ENCODE peak calls at places on chromosomes 5 and 9, in seven cellular contexts. U is right atrium auricular region, D is pancreas, M is ovary, J is A673, L is left ventricle myocardium inferior, X is fibroblast of lung. W is an unnamed sample.

GRCh38 chr5:146877178-146877681 is 1.3 kb downstream of the PPP2R2B start:
- DNase-seq in L (no peak), J (no peak), U (no peak), D (no peak), M (no peak), X (no peak), W (no peak)

GRCh38 chr5:65446682-65447081 is 35.0 kb downstream of the ADAMTS6 start:
- DNase-seq in X (no peak), J (no peak), D (no peak), M (no peak), U (no peak), L (no peak), W (no peak)

GRCh38 chr9:5608298-5609254 is 20.3 kb upstream of the RIC1 start:
- DNase-seq in D (no peak), X (peak; percentile 11), M (no peak), J (no peak), L (no peak), U (no peak), W (no peak)

GRCh38 chr5:124301850-124302249 is 444.6 kb downstream of the ZNF608 start:
- DNase-seq in J (no peak), U (no peak), X (peak; percentile 20), L (no peak), M (no peak), D (no peak), W (no peak)

GRCh38 chr5:94818904-94819303 is 200.4 kb downstream of the SLF1 start:
- DNase-seq in J (no peak), L (no peak), M (no peak), D (no peak), U (no peak), X (no peak), W (no peak)

GRCh38 chr9:121776009-121776738 is 124.7 kb downstream of the DAB2IP start:
- DNase-seq in U (no peak), J (no peak), M (peak; percentile 23), D (no peak), L (peak; percentile 12), X (no peak), W (peak; percentile 2)

GRCh38 chr5:123876265-123876790 is 364.4 kb downstream of the CSNK1G3 start:
- DNase-seq in U (no peak), J (no peak), D (no peak), L (no peak), X (no peak), M (no peak), W (no peak)

GRCh38 chr9:89978185-89978584 is 373.4 kb downstream of the GADD45G start:
- DNase-seq in J (peak; percentile 20), L (no peak), M (no peak), X (peak; percentile 43), D (no peak), U (no peak), W (no peak)

GRCh38 chr9:131545003-131545785 is at the start of gene PRRT1B:
- DNase-seq in U (no peak), D (peak; percentile 94), M (no peak), X (no peak), L (no peak), J (no peak), W (no peak)

GRCh38 chr9:69462394-69462793 is 137.4 kb downstream of the ENTREP1 start:
- DNase-seq in M (no peak), L (no peak), J (no peak), X (no peak), D (no peak), U (no peak), W (no peak)

GRCh38 chr5:124746252-124746915 is at the start of gene ZNF608:
- DNase-seq in L (no peak), J (peak; percentile 61), D (peak; percentile 23), M (peak; percentile 38), X (peak; percentile 91), U (no peak), W (peak; percentile 32)

GRCh38 chr5:132819468-132819867 is 6.4 kb downstream of the SOWAHA start:
- DNase-seq in M (no peak), X (no peak), J (no peak), L (no peak), U (no peak), D (no peak), W (no peak)

GRCh38 chr9:121561385-121562222 is 62.0 kb upstream of the GGTA1 start:
- DNase-seq in M (no peak), U (no peak), X (no peak), J (no peak), L (no peak), D (no peak), W (no peak)

GRCh38 chr9:15293727-15294405 is 13.2 kb downstream of the TTC39B start:
- DNase-seq in X (peak; percentile 54), M (peak; percentile 32), J (no peak), D (no peak), U (no peak), L (no peak), W (no peak)

GRCh38 chr5:32090755-32091128 is 83.4 kb downstream of the GOLPH3 start:
- DNase-seq in D (no peak), J (no peak), M (peak; percentile 72), U (peak; percentile 55), X (no peak), L (no peak), W (no peak)

GRCh38 chr9:114120192-114121014 is 21.3 kb upstream of the KIF12 start:
- DNase-seq in U (no peak), M (no peak), X (no peak), D (no peak), L (no peak), J (no peak), W (no peak)

GRCh38 chr9:101081641-101082040 is 53.1 kb downstream of the PLPPR1 start:
- DNase-seq in J (no peak), X (no peak), M (no peak), L (no peak), U (no peak), D (no peak), W (no peak)

GRCh38 chr9:1530681-1531080 is 480.5 kb downstream of the DMRT2 start:
- DNase-seq in L (no peak), J (no peak), M (no peak), U (no peak), X (no peak), D (no peak), W (no peak)

GRCh38 chr9:1535599-1535998 is 479.5 kb upstream of the SMARCA2 start:
- DNase-seq in M (no peak), X (no peak), D (no peak), U (no peak), J (no peak), L (no peak), W (no peak)

GRCh38 chr9:1531411-1531903 is 481.3 kb downstream of the DMRT2 start:
- DNase-seq in D (no peak), U (no peak), X (no peak), L (no peak), M (no peak), J (no peak), W (no peak)

GRCh38 chr9:1536522-1537170 is 478.5 kb upstream of the SMARCA2 start:
- DNase-seq in U (no peak), M (no peak), D (no peak), L (no peak), X (no peak), J (no peak), W (no peak)

DNA sequence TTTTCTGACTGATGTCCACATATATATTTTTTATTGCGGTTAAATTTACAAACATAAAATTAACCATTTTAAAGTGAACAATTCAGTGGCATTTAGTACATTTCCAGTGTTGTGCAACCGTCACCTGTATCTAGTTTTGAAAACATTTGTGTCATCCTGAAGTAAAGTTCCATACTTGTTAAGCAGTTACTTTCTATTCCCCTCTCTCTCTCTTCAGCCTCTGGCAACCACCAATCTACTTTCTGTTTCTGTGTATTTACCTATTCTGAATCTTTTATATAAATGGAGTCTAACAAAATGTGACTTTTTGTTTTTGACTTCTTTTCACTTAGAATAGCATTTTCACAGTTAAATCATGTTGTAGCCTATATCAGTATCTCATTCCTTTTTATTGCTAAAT is 480.1 kb upstream of the SMARCA2 start:
- DNase-seq in L (no peak), X (no peak), M (no peak), J (no peak), D (no peak), U (no peak), W (no peak)
- H3K9me3 ChIP-seq in L (peaks cover 4% of the 10 kb centered on the region), X (no peaks in the 10 kb centered on the region), M (no peaks in the 10 kb centered on the region), J (no peaks in the 10 kb centered on the region), D (no peaks in the 10 kb centered on the region), U (no peaks in the 10 kb centered on the region), W (no peaks in the 10 kb centered on the region)

GRCh38 chr5:142427529-142427928 is 102.7 kb upstream of the SPRY4 start:
- DNase-seq in X (no peak), U (no peak), J (no peak), D (no peak), M (no peak), L (no peak), W (no peak)
- H3K4me3 ChIP-seq in X (no peak overlapping the region), U (no peak overlapping the region), J (no peak overlapping the region), D (no peak overlapping the region), M (no peak overlapping the region), L (no peak overlapping the region), W (no peak overlapping the region)

GRCh38 chr9:122848256-122848943 is 20.0 kb upstream of the PDCL start:
- DNase-seq in U (no peak), J (no peak), M (no peak), L (no peak), X (no peak), D (no peak), W (no peak)

GRCh38 chr9:122846371-122847060 is 18.1 kb upstream of the PDCL start:
- DNase-seq in X (no peak), M (no peak), J (no peak), L (no peak), D (no peak), U (no peak), W (no peak)

GRCh38 chr9:122845116-122845515 is 16.7 kb upstream of the PDCL start:
- DNase-seq in D (no peak), U (no peak), J (no peak), L (no peak), X (no peak), M (no peak), W (no peak)

GRCh38 chr9:122844137-122844536 is 15.7 kb upstream of the PDCL start:
- DNase-seq in M (no peak), X (no peak), L (no peak), J (no peak), D (no peak), U (no peak), W (no peak)

DNA sequence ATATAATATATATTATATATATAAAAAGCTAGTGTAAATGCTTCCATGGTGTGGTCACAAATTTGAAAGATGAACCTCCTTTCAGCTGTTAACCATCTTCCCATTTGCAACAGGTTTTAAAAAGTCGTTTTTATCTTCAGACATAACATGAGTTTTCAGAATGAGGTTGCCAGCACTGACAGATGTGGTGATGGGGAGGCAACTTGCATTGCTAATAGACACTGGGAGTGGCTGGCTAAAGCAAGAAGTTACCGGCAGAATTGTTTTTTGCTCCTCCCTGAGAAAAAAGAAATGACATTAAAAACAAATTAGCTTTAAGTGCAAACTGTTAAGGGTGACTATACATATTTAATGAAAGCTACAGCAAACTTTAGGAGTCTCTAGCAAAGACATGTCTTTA is 21.2 kb upstream of the PDCL start:
- DNase-seq in U (no peak), D (no peak), J (no peak), L (no peak), X (no peak), M (no peak), W (no peak)
- H3K4me1 ChIP-seq in U (no peaks in the 10 kb centered on the region), D (no peaks in the 10 kb centered on the region), J (no peaks in the 10 kb centered on the region), L (no peaks in the 10 kb centered on the region), X (no peaks in the 10 kb centered on the region), M (no peaks in the 10 kb centered on the region), W (no peaks in the 10 kb centered on the region)

DNA sequence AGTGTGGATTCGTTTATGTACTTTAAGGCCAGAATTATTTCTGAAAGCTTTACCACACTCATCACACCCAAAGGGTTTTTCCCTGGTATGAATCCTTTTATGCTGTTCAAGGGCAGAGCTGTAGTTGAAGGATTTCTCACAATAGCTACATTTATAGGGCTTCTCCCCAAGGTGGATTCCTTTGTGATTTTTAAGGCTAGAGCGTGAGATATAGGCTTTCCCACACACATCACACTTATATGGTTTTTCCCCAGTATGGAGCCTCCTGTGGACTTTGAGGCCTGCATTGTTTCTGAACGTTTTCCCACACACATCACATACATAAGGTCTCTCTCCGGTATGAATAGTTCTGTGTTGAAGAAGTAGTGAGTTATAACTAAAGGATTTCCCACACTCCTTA is 11.2 kb downstream of the ZFP62 start:
- DNase-seq in M (no peak), J (no peak), L (no peak), D (no peak), X (no peak), U (no peak), W (no peak)
- H3K9me3 ChIP-seq in M (peaks cover 28% of the 10 kb centered on the region), J (peaks cover 81% of the 10 kb centered on the region), L (peaks cover 11% of the 10 kb centered on the region), D (no peaks in the 10 kb centered on the region), X (peaks cover 13% of the 10 kb centered on the region), U (no peaks in the 10 kb centered on the region), W (peaks cover 4% of the 10 kb centered on the region)

W was measured in BE2C.